ENCODE peak calls at places on chromosomes 1 and 21, in nine cellular contexts. C is neural progenitor cell, Y is coronary artery, A is BJ, L is colonic mucosa, H is dorsolateral prefrontal cortex, F is AG04450, G is cardiac fibroblast, J is upper lobe of right lung. K is an unnamed sample.
A peak's percentile ranks its signal among the peaks of the same experiment; 100 is the strongest.

GRCh38 chr1:205849619-205850355 is at the start of gene PM20D1:
- DNase-seq in F (peak; percentile 51), H (peak; percentile 50), C (no peak), J (peak; percentile 79), Y (peak; percentile 78), L (peak; percentile 72), G (peak; percentile 77), A (no peak), K (peak; percentile 40)

GRCh38 chr1:149845416-149845815 is 54.0 kb upstream of the BOLA1 start:
- DNase-seq in J (no peak), Y (no peak), G (no peak), L (peak; percentile 18), A (no peak), F (no peak), H (no peak), C (peak; percentile 20), K (no peak)

GRCh38 chr1:170596701-170597100 is 64.7 kb downstream of the GORAB start:
- DNase-seq in A (no peak), L (no peak), F (no peak), Y (no peak), H (no peak), J (no peak), C (no peak), G (no peak), K (no peak)

GRCh38 chr1:16992675-16993074 is 12.3 kb upstream of the MFAP2 start:
- DNase-seq in C (no peak), G (no peak), H (no peak), L (no peak), Y (no peak), J (no peak), A (no peak), F (no peak), K (no peak)

GRCh38 chr21:31182231-31183129 is 144.2 kb upstream of the KRTAP19-8 start:
- DNase-seq in H (no peak), Y (no peak), F (no peak), A (no peak), C (no peak), G (no peak), J (no peak), L (no peak), K (no peak)

GRCh38 chr21:34807881-34808568 is 139.2 kb downstream of the CLIC6 start:
- DNase-seq in C (no peak), F (peak; percentile 82), H (no peak), J (no peak), G (peak; percentile 94), A (peak; percentile 81), L (no peak), Y (no peak), K (peak; percentile 48)

GRCh38 chr1:99969260-99969728 is 502 bp upstream of the SLC35A3 start:
- DNase-seq in J (no peak), A (no peak), C (no peak), L (no peak), Y (no peak), G (peak; percentile 17), H (no peak), F (no peak), K (no peak)

GRCh38 chr1:55192093-55192492 is 23.1 kb downstream of the USP24 start:
- DNase-seq in A (no peak), C (no peak), J (no peak), F (no peak), Y (no peak), L (no peak), G (no peak), H (no peak), K (no peak)

GRCh38 chr1:19938502-19938901 is 15.1 kb upstream of the PLA2G2E start:
- DNase-seq in H (no peak), C (no peak), L (no peak), G (no peak), A (no peak), J (no peak), F (no peak), Y (no peak), K (no peak)

GRCh38 chr1:19932866-19933265 is 9.4 kb upstream of the PLA2G2E start:
- DNase-seq in L (no peak), G (no peak), H (no peak), A (no peak), J (no peak), F (no peak), Y (no peak), C (no peak), K (no peak)

GRCh38 chr1:19934336-19934735 is 10.9 kb upstream of the PLA2G2E start:
- DNase-seq in L (no peak), A (no peak), H (no peak), G (no peak), C (no peak), J (no peak), F (no peak), Y (no peak), K (no peak)

GRCh38 chr1:19941121-19941520 is 17.7 kb upstream of the PLA2G2E start:
- DNase-seq in Y (no peak), A (no peak), G (no peak), H (no peak), J (no peak), C (no peak), L (no peak), F (no peak), K (no peak)

DNA sequence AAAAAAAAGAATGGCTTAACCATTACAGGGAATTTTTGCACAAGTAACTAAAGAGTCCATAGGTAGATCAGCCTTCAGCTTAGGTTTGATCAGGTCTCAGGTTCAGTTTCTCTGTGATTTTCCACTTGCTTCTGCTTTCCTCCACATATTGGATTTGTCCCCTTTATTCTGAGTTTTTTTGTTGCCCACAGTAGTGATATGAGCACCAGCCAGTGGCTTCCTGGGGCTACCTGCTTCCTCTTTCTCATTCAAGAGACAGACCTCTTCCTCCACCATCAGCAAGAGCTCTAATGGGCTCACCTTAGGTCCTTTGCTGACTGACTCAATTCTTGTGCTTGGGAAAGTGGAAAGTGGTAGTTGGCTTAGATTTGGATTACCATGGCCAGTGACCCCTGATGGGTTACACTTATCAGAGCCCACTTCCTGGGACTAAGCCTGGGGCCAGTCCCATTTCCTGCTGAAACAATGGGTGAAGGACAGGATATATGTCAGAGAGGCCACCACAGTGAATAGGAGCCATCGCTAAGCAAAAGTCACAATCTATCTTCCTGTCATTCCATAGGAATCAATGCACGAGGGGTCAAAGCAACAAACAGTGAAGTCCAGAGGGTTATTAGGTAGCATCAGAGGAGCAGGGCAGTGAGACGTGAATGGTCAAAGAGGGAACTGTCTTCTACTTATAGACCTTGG is 12.8 kb upstream of the PLA2G2E start:
- DNase-seq in G (no peak), Y (no peak), J (no peak), F (no peak), L (no peak), H (no peak), C (no peak), A (no peak), K (no peak)
- H3K4me3 ChIP-seq in G (no peak overlapping the region), Y (no peak overlapping the region), J (no peak overlapping the region), F (no peak overlapping the region), L (no peak overlapping the region), H (no peak overlapping the region), C (no peak overlapping the region), A (no peak overlapping the region), K (no peak overlapping the region)

GRCh38 chr1:41341756-41342562 is 19.3 kb upstream of the FOXO6 start:
- DNase-seq in A (no peak), G (peak; percentile 38), Y (peak; percentile 33), F (no peak), C (peak; percentile 42), L (peak; percentile 65), H (no peak), J (peak; percentile 44), K (no peak)

GRCh38 chr1:41340655-41341364 is 20.4 kb upstream of the FOXO6 start:
- DNase-seq in J (no peak), G (no peak), F (no peak), Y (no peak), L (no peak), H (no peak), A (no peak), C (no peak), K (no peak)

GRCh38 chr1:41338820-41339219 is 22.4 kb upstream of the FOXO6 start:
- DNase-seq in C (peak; percentile 0), J (no peak), H (no peak), G (no peak), L (no peak), Y (no peak), F (no peak), A (no peak), K (no peak)

GRCh38 chr1:41342774-41343355 is 18.4 kb upstream of the FOXO6 start:
- DNase-seq in C (no peak), J (no peak), L (no peak), F (no peak), G (no peak), A (no peak), Y (peak; percentile 24), H (no peak), K (no peak)

DNA sequence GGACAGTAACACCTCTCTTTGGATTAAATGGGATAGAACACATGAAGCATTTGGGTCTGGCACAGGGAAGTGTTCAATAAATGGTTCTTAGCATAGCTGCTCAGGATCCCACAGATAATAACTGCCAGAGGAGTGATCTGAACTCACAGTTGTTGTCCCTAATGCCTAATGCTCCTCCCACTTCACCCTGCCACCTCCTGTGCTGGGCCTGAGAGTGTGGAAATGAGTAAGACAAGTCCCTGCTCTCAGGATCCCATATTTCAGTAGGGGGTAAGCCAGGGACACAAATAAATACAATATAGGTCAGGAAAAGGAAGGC is 19.9 kb upstream of the FOXO6 start:
- DNase-seq in Y (peak; percentile 46), A (no peak), L (no peak), C (peak; percentile 2), J (no peak), F (no peak), G (no peak), H (no peak), K (no peak)
- TF ChIP-seq CTCF in Y (no peak), A (no peak), L (no peak), C (no peak), J (no peak), F (no peak), G (no peak), H (no peak), K (no peak)

GRCh38 chr1:112395832-112396667 is at the start of gene CTTNBP2NL:
- DNase-seq in C (peak; percentile 99), L (peak; percentile 99), H (peak; percentile 98), F (peak; percentile 85), A (peak; percentile 63), G (peak; percentile 97), J (peak; percentile 98), Y (peak; percentile 98), K (peak; percentile 81)

GRCh38 chr1:112395261-112395831 is 668 bp upstream of the CTTNBP2NL start:
- DNase-seq in C (peak; percentile 71), H (no peak), L (no peak), F (no peak), G (peak; percentile 21), J (no peak), Y (no peak), A (no peak), K (no peak)

GRCh38 chr1:112393634-112393976 is 2.4 kb upstream of the CTTNBP2NL start:
- DNase-seq in J (no peak), C (no peak), G (peak; percentile 77), H (no peak), Y (no peak), L (peak; percentile 51), F (no peak), A (no peak), K (no peak)

GRCh38 chr1:112396668-112397025 is 633 bp downstream of the CTTNBP2NL start:
- DNase-seq in Y (no peak), G (peak; percentile 27), J (no peak), C (peak; percentile 65), L (peak; percentile 40), F (no peak), H (no peak), A (no peak), K (no peak)

GRCh38 chr1:112394743-112395062 is 1.3 kb upstream of the CTTNBP2NL start:
- DNase-seq in L (no peak), A (no peak), G (no peak), Y (no peak), J (no peak), H (no peak), F (no peak), C (no peak), K (no peak)
- H3K4me3 ChIP-seq in L (no peak overlapping the region), A (no peak overlapping the region), G (peak overlapping the region; percentile 30), Y (peak overlapping the region; percentile 93), J (peak overlapping the region; percentile 24), H (no peak overlapping the region), F (peak overlapping the region; percentile 46), C (no peak overlapping the region), K (peak overlapping the region; percentile 24)

GRCh38 chr1:64995316-64995715 is 29.0 kb upstream of the JAK1 start:
- DNase-seq in C (no peak), Y (no peak), F (no peak), L (no peak), G (no peak), A (no peak), H (no peak), J (no peak), K (no peak)
- TF ChIP-seq CTCF in C (no peak), Y (no peak), F (no peak), L (no peak), G (no peak), A (no peak), H (no peak), J (no peak), K (no peak)